ENCODE peak calls at places on chromosomes 4 and X, in six cellular contexts. One of them, this sample, is unnamed.

GRCh38 chr4:81606796-81607550 is 135.3 kb upstream of the RASGEF1B start:
- DNase-seq in pancreas: no peak
- DNase-seq in suprapubic skin: no peak
- DNase-seq in Calu3: peak
- DNase-seq in GM13976: no peak
- DNase-seq in breast epithelium: no peak
- DNase-seq in this sample: no peak

GRCh38 chr4:182885738-182886077 is 31.5 kb downstream of the DCTD start:
- DNase-seq in breast epithelium: no peak
- DNase-seq in GM13976: no peak
- DNase-seq in pancreas: no peak
- DNase-seq in suprapubic skin: no peak
- DNase-seq in Calu3: no peak
- DNase-seq in this sample: no peak

GRCh38 chr4:173243321-173243720 is 74.7 kb downstream of the GALNT7 start:
- DNase-seq in Calu3: no peak
- DNase-seq in GM13976: no peak
- DNase-seq in suprapubic skin: no peak
- DNase-seq in pancreas: no peak
- DNase-seq in breast epithelium: no peak
- DNase-seq in this sample: no peak

GRCh38 chr4:152983221-152983620 is 47.1 kb downstream of the FHDC1 start:
- DNase-seq in Calu3: no peak
- DNase-seq in pancreas: no peak
- DNase-seq in breast epithelium: no peak
- DNase-seq in GM13976: no peak
- DNase-seq in suprapubic skin: no peak
- DNase-seq in this sample: peak

GRCh38 chr4:173420324-173420752 is 21.4 kb upstream of the SCRG1 start:
- DNase-seq in pancreas: no peak
- DNase-seq in Calu3: no peak
- DNase-seq in breast epithelium: no peak
- DNase-seq in GM13976: peak
- DNase-seq in suprapubic skin: no peak
- DNase-seq in this sample: no peak

GRCh38 chr4:1983053-1983845 is 25.5 kb downstream of the NELFA start:
- DNase-seq in breast epithelium: no peak
- DNase-seq in pancreas: no peak
- DNase-seq in Calu3: no peak
- DNase-seq in GM13976: no peak
- DNase-seq in suprapubic skin: no peak
- DNase-seq in this sample: no peak

GRCh38 chr4:147481577-147482109 is 746 bp downstream of the EDNRA start:
- DNase-seq in Calu3: no peak
- DNase-seq in pancreas: no peak
- DNase-seq in suprapubic skin: no peak
- DNase-seq in GM13976: no peak
- DNase-seq in breast epithelium: no peak
- DNase-seq in this sample: no peak

GRCh38 chr4:152073738-152074137 is 312.9 kb upstream of the GATB start:
- DNase-seq in GM13976: no peak
- DNase-seq in breast epithelium: no peak
- DNase-seq in suprapubic skin: no peak
- DNase-seq in pancreas: no peak
- DNase-seq in Calu3: no peak
- DNase-seq in this sample: no peak

GRCh38 chr4:121668368-121669162 is 28.2 kb downstream of the ANXA5 start:
- DNase-seq in Calu3: no peak
- DNase-seq in GM13976: no peak
- DNase-seq in suprapubic skin: no peak
- DNase-seq in pancreas: no peak
- DNase-seq in breast epithelium: no peak
- DNase-seq in this sample: no peak

GRCh38 chr4:107478327-107478946 is 241.6 kb downstream of the PAPSS1 start:
- DNase-seq in suprapubic skin: no peak
- DNase-seq in Calu3: no peak
- DNase-seq in breast epithelium: no peak
- DNase-seq in pancreas: no peak
- DNase-seq in GM13976: no peak
- DNase-seq in this sample: no peak

GRCh38 chr4:94577136-94577535 is 125.4 kb downstream of the PDLIM5 start:
- DNase-seq in GM13976: no peak
- DNase-seq in breast epithelium: no peak
- DNase-seq in Calu3: no peak
- DNase-seq in pancreas: peak
- DNase-seq in suprapubic skin: no peak
- DNase-seq in this sample: no peak

GRCh38 chrX:49268702-49269009 is 937 bp upstream of the PPP1R3F start:
- DNase-seq in suprapubic skin: no peak
- DNase-seq in breast epithelium: no peak
- DNase-seq in Calu3: no peak
- DNase-seq in pancreas: no peak
- DNase-seq in GM13976: no peak
- DNase-seq in this sample: no peak

GRCh38 chrX:42096262-42096939 is 173.0 kb upstream of the CASK start:
- DNase-seq in breast epithelium: no peak
- DNase-seq in suprapubic skin: no peak
- DNase-seq in GM13976: no peak
- DNase-seq in pancreas: peak
- DNase-seq in Calu3: peak
- DNase-seq in this sample: no peak

GRCh38 chr4:81062001-81062400 is 31.5 kb downstream of the BMP3 start:
- DNase-seq in GM13976: no peak
- DNase-seq in breast epithelium: no peak
- DNase-seq in suprapubic skin: no peak
- DNase-seq in Calu3: no peak
- DNase-seq in pancreas: no peak
- DNase-seq in this sample: no peak

GRCh38 chrX:11103006-11103405 is 8.1 kb upstream of the HCCS start:
- DNase-seq in pancreas: no peak
- DNase-seq in GM13976: no peak
- DNase-seq in suprapubic skin: no peak
- DNase-seq in breast epithelium: no peak
- DNase-seq in Calu3: no peak
- DNase-seq in this sample: no peak

GRCh38 chr4:40564004-40564403 is 65.7 kb downstream of the RBM47 start:
- DNase-seq in pancreas: no peak
- DNase-seq in GM13976: no peak
- DNase-seq in suprapubic skin: no peak
- DNase-seq in Calu3: no peak
- DNase-seq in breast epithelium: no peak
- DNase-seq in this sample: no peak

GRCh38 chr4:155660436-155660835 is 6.2 kb upstream of the GUCY1A1 start:
- DNase-seq in breast epithelium: no peak
- DNase-seq in Calu3: no peak
- DNase-seq in GM13976: no peak
- DNase-seq in suprapubic skin: no peak
- DNase-seq in pancreas: no peak
- DNase-seq in this sample: no peak

GRCh38 chr4:22522206-22522605 is 6.3 kb upstream of the ADGRA3 start:
- DNase-seq in pancreas: no peak
- DNase-seq in Calu3: no peak
- DNase-seq in GM13976: no peak
- DNase-seq in suprapubic skin: no peak
- DNase-seq in breast epithelium: no peak
- DNase-seq in this sample: no peak

GRCh38 chr4:124111922-124112321 is 600.6 kb downstream of the ANKRD50 start:
- DNase-seq in GM13976: peak
- DNase-seq in pancreas: no peak
- DNase-seq in Calu3: peak
- DNase-seq in breast epithelium: no peak
- DNase-seq in suprapubic skin: no peak
- DNase-seq in this sample: peak

GRCh38 chr4:148787831-148788477 is 345.7 kb upstream of the NR3C2 start:
- DNase-seq in pancreas: no peak
- DNase-seq in Calu3: no peak
- DNase-seq in breast epithelium: no peak
- DNase-seq in GM13976: no peak
- DNase-seq in suprapubic skin: no peak
- DNase-seq in this sample: no peak
- TF ChIP-seq CTCF in pancreas: no peak
- TF ChIP-seq CTCF in Calu3: no peak
- TF ChIP-seq CTCF in breast epithelium: no peak
- TF ChIP-seq CTCF in GM13976: no peak
- TF ChIP-seq CTCF in suprapubic skin: no peak
- TF ChIP-seq CTCF in this sample: no peak

DNA sequence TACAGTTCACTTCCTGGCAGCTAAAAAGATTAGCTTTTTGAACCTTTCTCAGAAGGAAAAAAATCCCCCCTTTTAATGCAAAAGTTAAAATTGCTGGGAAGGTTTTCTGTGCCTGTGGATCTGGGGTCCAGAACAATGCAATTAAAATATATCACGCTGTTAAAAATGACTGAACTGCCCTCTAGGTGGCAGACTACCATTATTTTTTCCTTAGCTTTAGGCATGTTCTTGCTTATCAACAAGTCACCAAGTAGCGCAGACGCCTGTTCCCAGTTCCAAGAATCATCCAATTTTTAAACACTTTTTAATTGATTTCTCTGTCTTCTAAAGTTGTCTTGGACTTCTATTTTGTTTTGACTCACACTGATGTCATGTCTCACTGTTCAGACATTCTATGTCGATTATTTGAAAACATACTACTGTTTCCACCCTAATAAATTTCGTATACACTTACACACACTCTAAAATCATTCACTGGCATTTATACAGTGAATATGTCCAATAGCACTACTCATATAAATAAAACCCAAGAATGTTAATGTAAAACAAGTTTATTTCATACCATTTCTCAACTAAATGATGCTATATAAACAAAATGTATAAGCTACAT is 661.6 kb downstream of the RAPGEF2 start:
- DNase-seq in Calu3: peak
- DNase-seq in GM13976: peak
- DNase-seq in suprapubic skin: no peak
- DNase-seq in breast epithelium: no peak
- DNase-seq in pancreas: no peak
- DNase-seq in this sample: peak
- TF ChIP-seq CTCF in Calu3: peak
- TF ChIP-seq CTCF in GM13976: peak
- TF ChIP-seq CTCF in suprapubic skin: no peak
- TF ChIP-seq CTCF in breast epithelium: peak
- TF ChIP-seq CTCF in pancreas: peak
- TF ChIP-seq CTCF in this sample: peak

DNA sequence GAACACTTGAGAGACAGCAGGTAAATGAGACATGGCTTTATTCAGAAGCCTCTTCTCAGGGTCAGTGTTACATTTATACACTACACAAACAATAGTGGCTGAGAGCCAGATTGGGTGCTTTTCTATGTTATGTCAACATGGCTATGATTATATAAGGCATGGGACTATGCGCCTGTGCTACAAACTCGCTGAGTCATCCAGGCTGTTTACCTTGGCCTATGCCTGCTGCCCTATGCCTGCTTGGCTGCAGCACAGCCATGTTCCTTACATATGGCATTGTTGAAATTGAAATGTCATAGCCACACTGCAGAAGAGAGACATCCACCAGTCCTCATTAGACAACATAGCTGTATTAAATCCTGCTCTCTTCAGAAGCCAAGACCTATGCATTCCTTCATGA is 236.3 kb upstream of the NWD2 start:
- DNase-seq in Calu3: peak
- DNase-seq in GM13976: no peak
- DNase-seq in suprapubic skin: no peak
- DNase-seq in pancreas: peak
- DNase-seq in breast epithelium: no peak
- DNase-seq in this sample: no peak
- TF ChIP-seq CTCF in Calu3: no peak
- TF ChIP-seq CTCF in GM13976: no peak
- TF ChIP-seq CTCF in suprapubic skin: no peak
- TF ChIP-seq CTCF in pancreas: no peak
- TF ChIP-seq CTCF in breast epithelium: no peak
- TF ChIP-seq CTCF in this sample: no peak

GRCh38 chr4:100372432-100372831 is 145.4 kb downstream of the EMCN start:
- DNase-seq in breast epithelium: no peak
- DNase-seq in Calu3: peak
- DNase-seq in suprapubic skin: no peak
- DNase-seq in GM13976: no peak
- DNase-seq in pancreas: no peak
- DNase-seq in this sample: no peak
- TF ChIP-seq CTCF in breast epithelium: no peak
- TF ChIP-seq CTCF in Calu3: no peak
- TF ChIP-seq CTCF in suprapubic skin: no peak
- TF ChIP-seq CTCF in GM13976: no peak
- TF ChIP-seq CTCF in pancreas: no peak
- TF ChIP-seq CTCF in this sample: peak

DNA sequence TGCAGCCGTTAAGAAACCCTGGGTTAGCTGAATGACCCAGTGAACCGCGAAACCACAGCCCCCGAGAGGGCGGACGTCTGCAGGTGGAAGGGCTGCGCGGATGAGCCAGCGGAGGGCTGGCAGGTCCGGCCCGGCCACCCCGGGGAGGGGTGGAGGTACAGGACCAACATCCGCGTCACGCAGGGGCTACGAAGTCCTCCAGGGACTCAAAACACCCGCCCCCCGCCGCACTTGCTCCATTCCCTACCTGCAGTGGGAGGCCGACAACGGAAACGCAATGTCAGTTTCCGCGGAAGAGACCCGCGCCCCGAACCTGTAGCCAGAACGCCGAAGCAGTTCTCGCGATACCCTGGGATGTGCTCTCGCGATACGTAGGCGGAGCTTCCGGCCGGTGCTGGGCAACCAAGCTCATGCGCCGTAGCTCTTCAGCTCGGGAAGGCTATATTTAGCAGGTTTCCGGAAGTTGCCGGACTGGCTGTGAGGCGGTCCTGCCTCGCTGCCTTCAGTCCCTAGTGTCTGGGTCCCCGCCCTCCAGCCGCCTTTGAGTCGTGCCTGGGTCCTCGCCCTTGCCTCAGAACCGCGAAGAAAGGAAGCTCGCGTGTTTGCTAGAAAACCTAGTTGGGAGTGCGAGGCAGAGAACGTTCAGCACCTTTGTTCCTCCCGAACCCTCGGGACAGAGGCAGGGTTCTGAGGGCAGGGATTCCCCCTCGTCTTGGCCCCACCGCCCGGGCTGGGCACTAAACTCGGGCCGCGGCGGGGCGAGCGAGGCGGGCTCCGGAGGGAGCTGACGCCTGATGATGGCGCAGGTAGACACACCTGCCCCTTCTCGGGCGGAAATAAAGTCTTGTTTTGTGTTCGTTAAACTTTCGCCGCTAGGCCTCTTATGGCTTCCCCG is at the start of the genes OFD1 and TRAPPC2:
- DNase-seq in Calu3: peak
- DNase-seq in suprapubic skin: peak
- DNase-seq in GM13976: peak
- DNase-seq in pancreas: peak
- DNase-seq in breast epithelium: peak
- DNase-seq in this sample: peak
- TF ChIP-seq CTCF in Calu3: no peak
- TF ChIP-seq CTCF in suprapubic skin: no peak
- TF ChIP-seq CTCF in GM13976: no peak
- TF ChIP-seq CTCF in pancreas: no peak
- TF ChIP-seq CTCF in breast epithelium: no peak
- TF ChIP-seq CTCF in this sample: no peak

GRCh38 chr4:67327245-67327860 is 217.9 kb downstream of the CENPC start:
- DNase-seq in suprapubic skin: no peak
- DNase-seq in pancreas: peak
- DNase-seq in Calu3: peak
- DNase-seq in breast epithelium: no peak
- DNase-seq in GM13976: peak
- DNase-seq in this sample: peak
- TF ChIP-seq CTCF in suprapubic skin: peak
- TF ChIP-seq CTCF in pancreas: peak
- TF ChIP-seq CTCF in Calu3: peak
- TF ChIP-seq CTCF in breast epithelium: peak
- TF ChIP-seq CTCF in GM13976: peak
- TF ChIP-seq CTCF in this sample: peak

GRCh38 chrX:47311857-47312774 is 58.3 kb upstream of the ZNF157 start:
- DNase-seq in pancreas: peak
- DNase-seq in GM13976: peak
- DNase-seq in breast epithelium: no peak
- DNase-seq in Calu3: peak
- DNase-seq in suprapubic skin: no peak
- DNase-seq in this sample: peak
- TF ChIP-seq CTCF in pancreas: peak
- TF ChIP-seq CTCF in GM13976: peak
- TF ChIP-seq CTCF in breast epithelium: no peak
- TF ChIP-seq CTCF in Calu3: peak
- TF ChIP-seq CTCF in suprapubic skin: no peak
- TF ChIP-seq CTCF in this sample: peak